ENCODE peak calls at places on chromosomes 12 and 14, in ten cellular contexts. B, Y, N, T, K, P, U, M, A and O are unnamed samples.

GRCh38 chr12:82695531-82695930 is 8.8 kb downstream of the TMTC2 start:
- DNase-seq in Y (no peak), N (no peak), U (no peak), K (no peak), B (no peak), T (no peak), M (no peak), P (no peak), A (no peak), O (no peak)

GRCh38 chr14:66717571-66718140 is 209.7 kb downstream of the GPHN start:
- DNase-seq in T (peak), P (no peak), A (no peak), B (no peak), Y (no peak), K (no peak), N (no peak), U (no peak), M (no peak), O (no peak)

GRCh38 chr14:45204241-45204640 is 48.8 kb downstream of the MIS18BP1 start:
- DNase-seq in N (no peak), P (no peak), U (no peak), B (no peak), K (no peak), Y (no peak), T (no peak), A (no peak), M (no peak), O (no peak)

GRCh38 chr12:131913666-131914065 is 15.4 kb upstream of the PUS1 start:
- DNase-seq in T (no peak), P (no peak), K (no peak), U (no peak), B (no peak), M (no peak), N (no peak), A (no peak), Y (no peak), O (no peak)

GRCh38 chr12:132481771-132482745 is 7.9 kb upstream of the FBRSL1 start:
- DNase-seq in N (no peak), K (no peak), P (no peak), U (no peak), B (no peak), Y (no peak), M (no peak), A (no peak), T (no peak), O (no peak)

GRCh38 chr14:100142073-100143040 is 17.1 kb downstream of the DEGS2 start:
- DNase-seq in K (no peak), Y (no peak), N (no peak), A (no peak), B (no peak), U (peak), P (no peak), T (no peak), M (no peak), O (no peak)

GRCh38 chr12:26884765-26885576 is 52.0 kb upstream of the ITPR2 start:
- DNase-seq in K (peak), A (peak), M (peak), Y (peak), T (peak), U (peak), B (peak), N (peak), P (peak), O (peak)

GRCh38 chr12:91717804-91718203 is 427.8 kb downstream of the BTG1 start:
- DNase-seq in U (no peak), T (no peak), B (no peak), K (no peak), P (no peak), M (no peak), N (no peak), A (no peak), Y (no peak), O (no peak)

GRCh38 chr14:99387880-99388279 is 92.8 kb downstream of the SETD3 start:
- DNase-seq in K (no peak), Y (no peak), P (no peak), A (no peak), N (no peak), M (no peak), U (no peak), T (no peak), B (no peak), O (no peak)

GRCh38 chr14:62420853-62421252 is 624.4 kb downstream of the KCNH5 start:
- DNase-seq in M (no peak), T (no peak), Y (no peak), A (no peak), P (no peak), B (no peak), U (no peak), N (no peak), K (peak), O (no peak)

GRCh38 chr14:81565441-81566290 is 32.0 kb upstream of the SEL1L start:
- DNase-seq in B (peak), U (peak), A (no peak), K (peak), T (peak), M (peak), P (peak), N (no peak), Y (peak), O (peak)

GRCh38 chr12:120024193-120024592 is 35.2 kb downstream of the BICDL1 start:
- DNase-seq in B (no peak), N (no peak), U (no peak), T (no peak), Y (no peak), P (no peak), A (no peak), M (no peak), K (no peak), O (no peak)

GRCh38 chr12:43841253-43841652 is 5.4 kb downstream of the TMEM117 start:
- DNase-seq in T (no peak), B (no peak), A (no peak), Y (no peak), M (peak), N (no peak), K (no peak), P (no peak), U (no peak), O (no peak)

GRCh38 chr12:50706606-50707005 is 57.3 kb upstream of the ATF1 start:
- DNase-seq in B (no peak), U (no peak), M (peak), P (no peak), N (no peak), T (no peak), A (no peak), K (no peak), Y (no peak), O (no peak)

GRCh38 chr12:109271418-109271817 is 37.7 kb downstream of the FOXN4 start:
- DNase-seq in T (no peak), M (no peak), N (no peak), Y (no peak), U (no peak), B (no peak), P (no peak), A (no peak), K (no peak), O (no peak)

GRCh38 chr12:119869720-119870119 is 7.4 kb downstream of the CIT start:
- DNase-seq in Y (no peak), U (no peak), A (no peak), T (no peak), K (no peak), P (no peak), B (no peak), M (peak), N (no peak), O (no peak)

GRCh38 chr14:102140027-102140749 is 491 bp downstream of the WDR20 start:
- DNase-seq in B (peak), A (peak), Y (peak), M (peak), N (peak), K (peak), P (peak), T (peak), U (no peak), O (no peak)

GRCh38 chr12:45192041-45192695 is 23.7 kb upstream of the ANO6 start:
- DNase-seq in T (peak), B (no peak), P (no peak), Y (no peak), U (no peak), A (no peak), K (no peak), N (no peak), M (peak), O (peak)